ENCODE peak calls at places on chromosome 12, in eight cellular contexts. O is stimulated activated CD4-positive, alpha-beta T cell treated with anti-CD3 and anti-CD28 coated beads, TNF-alpha, amount 100 ng/mL, for 24 hours; E is SW480; S is fibroblast of villous mesenchyme; W is osteoblast; M is fibroblast of gingiva; K is T-helper 2 cell; F is HCT116. C is an unnamed sample.

GRCh38 chr12:54429014-54429471 is 10.0 kb upstream of the ITGA5 start:
- DNase-seq in O (no peak), E (no peak), S (peak; percentile 36), W (peak; percentile 47), M (no peak), K (no peak), F (no peak), C (no peak)

GRCh38 chr12:19244312-19244711 is 114.8 kb downstream of the PLEKHA5 start:
- DNase-seq in O (no peak), E (no peak), S (no peak), W (no peak), M (peak; percentile 61), K (no peak), F (no peak), C (no peak)

GRCh38 chr12:128727461-128727860 is 96.3 kb downstream of the SLC15A4 start:
- DNase-seq in O (no peak), E (no peak), S (no peak), W (no peak), M (no peak), K (no peak), F (no peak), C (no peak)

GRCh38 chr12:115988193-115988592 is 289.3 kb downstream of the MED13L start:
- DNase-seq in O (no peak), E (no peak), S (no peak), W (no peak), M (no peak), K (no peak), F (no peak), C (no peak)

GRCh38 chr12:76186507-76186906 is 102.0 kb upstream of the NAP1L1 start:
- DNase-seq in O (no peak), E (no peak), S (peak; percentile 62), W (no peak), M (no peak), K (no peak), F (no peak), C (no peak)

GRCh38 chr12:69007166-69007857 is 74.3 kb upstream of the CPM start:
- DNase-seq in O (no peak), E (no peak), S (peak; percentile 83), W (peak; percentile 77), M (peak; percentile 83), K (no peak), F (no peak), C (no peak)

GRCh38 chr12:120639771-120640721 is at the start of gene CABP1:
- DNase-seq in O (peak; percentile 59), E (peak; percentile 35), S (no peak), W (no peak), M (no peak), K (peak; percentile 35), F (no peak), C (peak; percentile 59)

GRCh38 chr12:93699271-93700141 is 22.3 kb downstream of the CRADD start:
- DNase-seq in O (no peak), E (no peak), S (peak; percentile 68), W (no peak), M (peak; percentile 60), K (no peak), F (no peak), C (no peak)

GRCh38 chr12:113464852-113465719 is 6.6 kb downstream of the LHX5 start:
- DNase-seq in O (no peak), E (no peak), S (no peak), W (peak; percentile 79), M (no peak), K (no peak), F (no peak), C (no peak)

GRCh38 chr12:120534703-120535655 is 823 bp downstream of the RNF10 start:
- DNase-seq in O (no peak), E (peak; percentile 76), S (peak; percentile 84), W (peak; percentile 93), M (peak; percentile 68), K (peak; percentile 30), F (no peak), C (peak; percentile 30)

GRCh38 chr12:92063641-92064040 is 82.0 kb downstream of the BTG1 start:
- DNase-seq in O (no peak), E (no peak), S (peak; percentile 58), W (peak; percentile 18), M (peak; percentile 61), K (no peak), F (no peak), C (no peak)

GRCh38 chr12:57106021-57106708 is 5.0 kb downstream of the STAT6 start:
- DNase-seq in O (no peak), E (no peak), S (no peak), W (peak; percentile 27), M (no peak), K (no peak), F (no peak), C (no peak)

GRCh38 chr12:2813573-2814185 is 1.2 kb downstream of the ITFG2 start:
- DNase-seq in O (peak; percentile 18), E (peak; percentile 81), S (peak; percentile 79), W (peak; percentile 86), M (peak; percentile 66), K (peak; percentile 6), F (peak; percentile 41), C (peak; percentile 14)

GRCh38 chr12:68067762-68068376 is 78.6 kb downstream of the IFNG-AS1 start:
- DNase-seq in O (no peak), E (no peak), S (peak; percentile 1), W (no peak), M (no peak), K (no peak), F (peak; percentile 6), C (no peak)

GRCh38 chr12:27665704-27666103 is 30.5 kb upstream of the REP15 start:
- DNase-seq in O (no peak), E (no peak), S (no peak), W (no peak), M (no peak), K (no peak), F (no peak), C (no peak)

GRCh38 chr12:98896938-98897337 is 251.8 kb downstream of the APAF1 start:
- DNase-seq in O (no peak), E (no peak), S (no peak), W (no peak), M (no peak), K (no peak), F (no peak), C (no peak)

GRCh38 chr12:15731940-15732339 is 57.2 kb downstream of the EPS8 start:
- DNase-seq in O (no peak), E (no peak), S (no peak), W (no peak), M (no peak), K (no peak), F (no peak), C (no peak)

GRCh38 chr12:28457785-28458184 is 267.5 kb downstream of the CCDC91 start:
- DNase-seq in O (no peak), E (peak; percentile 3), S (peak; percentile 35), W (no peak), M (no peak), K (no peak), F (no peak), C (no peak)

GRCh38 chr12:104856548-104856947 is 101.5 kb downstream of the SLC41A2 start:
- DNase-seq in O (no peak), E (no peak), S (no peak), W (no peak), M (no peak), K (no peak), F (no peak), C (no peak)

GRCh38 chr12:108457734-108458361 is 57.2 kb upstream of the FICD start:
- DNase-seq in O (no peak), E (no peak), S (no peak), W (no peak), M (no peak), K (no peak), F (no peak), C (no peak)

GRCh38 chr12:2034633-2035420 is 18.0 kb upstream of the CACNA1C start:
- DNase-seq in O (peak; percentile 75), E (peak; percentile 81), S (peak; percentile 79), W (peak; percentile 98), M (peak; percentile 60), K (peak; percentile 72), F (peak; percentile 60), C (peak; percentile 82)

GRCh38 chr12:92136883-92137582 is 8.6 kb downstream of the BTG1 start:
- DNase-seq in O (no peak), E (peak; percentile 84), S (peak; percentile 90), W (peak; percentile 26), M (peak; percentile 85), K (no peak), F (peak; percentile 49), C (no peak)

GRCh38 chr12:80001562-80001961 is 66.7 kb upstream of the PPP1R12A start:
- DNase-seq in O (no peak), E (peak; percentile 18), S (no peak), W (no peak), M (no peak), K (no peak), F (no peak), C (no peak)

GRCh38 chr12:106197906-106198623 is 49.8 kb downstream of the CKAP4 start:
- DNase-seq in O (no peak), E (no peak), S (no peak), W (no peak), M (peak; percentile 67), K (no peak), F (peak; percentile 22), C (no peak)

GRCh38 chr12:23830210-23830609 is 119.3 kb downstream of the SOX5 start:
- DNase-seq in O (no peak), E (no peak), S (no peak), W (no peak), M (no peak), K (no peak), F (no peak), C (no peak)

GRCh38 chr12:82874935-82875334 is 188.2 kb downstream of the TMTC2 start:
- DNase-seq in O (no peak), E (no peak), S (no peak), W (no peak), M (no peak), K (no peak), F (no peak), C (no peak)

GRCh38 chr12:131536766-131537165 is 174.1 kb upstream of the SFSWAP start:
- DNase-seq in O (no peak), E (no peak), S (no peak), W (no peak), M (no peak), K (no peak), F (no peak), C (no peak)

GRCh38 chr12:48454675-48455074 is 17.7 kb upstream of the ANP32D start:
- DNase-seq in O (no peak), E (peak; percentile 12), S (peak; percentile 75), W (peak; percentile 5), M (no peak), K (peak; percentile 2), F (peak; percentile 31), C (no peak)

GRCh38 chr12:115251727-115252126 is 567.8 kb upstream of the TBX3 start:
- DNase-seq in O (no peak), E (peak; percentile 23), S (no peak), W (no peak), M (no peak), K (no peak), F (no peak), C (no peak)

GRCh38 chr12:15364221-15365170 is 42.2 kb downstream of the PTPRO start:
- DNase-seq in O (no peak), E (no peak), S (no peak), W (no peak), M (peak; percentile 15), K (no peak), F (no peak), C (no peak)

GRCh38 chr12:64665506-64665905 is 55.2 kb downstream of the RASSF3 start:
- DNase-seq in O (no peak), E (no peak), S (peak; percentile 60), W (no peak), M (no peak), K (peak; percentile 68), F (no peak), C (peak; percentile 32)

GRCh38 chr12:121581681-121582439 is 1.0 kb upstream of the KDM2B start:
- DNase-seq in O (no peak), E (peak; percentile 36), S (peak; percentile 58), W (peak; percentile 91), M (peak; percentile 82), K (peak; percentile 6), F (no peak), C (no peak)

GRCh38 chr12:125193798-125194562 is 128.7 kb downstream of the AACS start:
- DNase-seq in O (no peak), E (peak; percentile 46), S (no peak), W (no peak), M (no peak), K (no peak), F (no peak), C (no peak)